ENCODE peak calls at places on chromosome 20, in eight cellular contexts. B is body of pancreas, D is cardiac muscle cell, C is lower leg skin, R is K562, A is WERI-Rb-1, O is thyroid gland, U is upper lobe of right lung. W is an unnamed sample.

GRCh38 chr20:19683168-19683567 is 74.9 kb upstream of the RIN2 start:
- DNase-seq in B (no peak), D (no peak), C (no peak), R (no peak), A (no peak), O (peak), U (no peak), W (no peak)

GRCh38 chr20:36591854-36592641 is 13.5 kb upstream of the RAB5IF start:
- DNase-seq in B (peak), D (peak), C (no peak), R (peak), A (peak), O (no peak), U (no peak), W (no peak)

GRCh38 chr20:37398750-37399621 is 53.0 kb downstream of the SRC start:
- DNase-seq in B (no peak), D (no peak), C (no peak), R (no peak), A (no peak), O (no peak), U (no peak), W (no peak)

GRCh38 chr20:32356935-32357868 is 929 bp upstream of the ASXL1 start:
- DNase-seq in B (peak), D (peak), C (peak), R (no peak), A (peak), O (peak), U (no peak), W (no peak)

GRCh38 chr20:37393863-37394542 is 48.1 kb downstream of the SRC start:
- DNase-seq in B (no peak), D (no peak), C (no peak), R (no peak), A (peak), O (no peak), U (no peak), W (no peak)

GRCh38 chr20:44056010-44056698 is 130.8 kb downstream of the JPH2 start:
- DNase-seq in B (no peak), D (peak), C (peak), R (no peak), A (peak), O (no peak), U (peak), W (no peak)

GRCh38 chr20:20452254-20452676 is 84.4 kb downstream of the INSM1 start:
- DNase-seq in B (peak), D (peak), C (peak), R (no peak), A (peak), O (no peak), U (peak), W (no peak)

GRCh38 chr20:36399147-36399968 is 93.2 kb downstream of the DLGAP4 start:
- DNase-seq in B (peak), D (peak), C (no peak), R (peak), A (peak), O (peak), U (no peak), W (no peak)

GRCh38 chr20:35490736-35491181 is 35.4 kb downstream of the CEP250 start:
- DNase-seq in B (peak), D (no peak), C (no peak), R (no peak), A (no peak), O (no peak), U (no peak), W (no peak)

GRCh38 chr20:1266167-1266973 is at the start of gene SNPH:
- DNase-seq in B (peak), D (peak), C (peak), R (peak), A (peak), O (peak), U (peak), W (no peak)

GRCh38 chr20:15616626-15617025 is 956.6 kb downstream of the KIF16B start:
- DNase-seq in B (no peak), D (no peak), C (no peak), R (no peak), A (no peak), O (no peak), U (no peak), W (no peak)

GRCh38 chr20:44533928-44534327 is 12.1 kb upstream of the SERINC3 start:
- DNase-seq in B (no peak), D (no peak), C (peak), R (no peak), A (no peak), O (no peak), U (no peak), W (no peak)

GRCh38 chr20:47847882-47848485 is 62.7 kb upstream of the SULF2 start:
- DNase-seq in B (no peak), D (no peak), C (no peak), R (no peak), A (no peak), O (no peak), U (no peak), W (no peak)

GRCh38 chr20:52991783-52992182 is 19.6 kb downstream of the TSHZ2 start:
- DNase-seq in B (no peak), D (no peak), C (no peak), R (no peak), A (no peak), O (no peak), U (no peak), W (no peak)

GRCh38 chr20:63029358-63030121 is 22.8 kb upstream of the BHLHE23 start:
- DNase-seq in B (no peak), D (no peak), C (no peak), R (no peak), A (no peak), O (no peak), U (no peak), W (no peak)
- H3K4me3 ChIP-seq in B (no peak), D (no peak), C (no peak), R (no peak), A (no peak), O (no peak), U (no peak), W (no peak)

GRCh38 chr20:58514321-58515239 is 619 bp downstream of the APCDD1L start:
- DNase-seq in B (no peak), D (peak), C (no peak), R (no peak), A (no peak), O (no peak), U (no peak), W (no peak)
- H3K4me3 ChIP-seq in B (no peak), D (peak), C (peak), R (no peak), A (no peak), O (no peak), U (no peak), W (peak)

GRCh38 chr20:33569290-33570094 is 79.6 kb downstream of the CBFA2T2 start:
- DNase-seq in B (no peak), D (no peak), C (no peak), R (no peak), A (peak), O (peak), U (no peak), W (no peak)
- H3K4me3 ChIP-seq in B (no peak), D (no peak), C (no peak), R (no peak), A (no peak), O (no peak), U (no peak), W (no peak)

GRCh38 chr20:38732981-38733380 is 8.7 kb downstream of the SLC32A1 start:
- DNase-seq in B (no peak), D (no peak), C (no peak), R (no peak), A (no peak), O (no peak), U (no peak), W (no peak)

GRCh38 chr20:38729767-38730166 is 5.5 kb downstream of the SLC32A1 start:
- DNase-seq in B (no peak), D (no peak), C (no peak), R (no peak), A (no peak), O (no peak), U (no peak), W (no peak)

GRCh38 chr20:38730167-38730988 is 6.1 kb downstream of the SLC32A1 start:
- DNase-seq in B (no peak), D (no peak), C (no peak), R (no peak), A (peak), O (no peak), U (no peak), W (no peak)

GRCh38 chr20:38730989-38731737 is 6.9 kb downstream of the SLC32A1 start:
- DNase-seq in B (peak), D (peak), C (no peak), R (peak), A (peak), O (peak), U (peak), W (no peak)

GRCh38 chr20:38731738-38732113 is 7.4 kb downstream of the SLC32A1 start:
- DNase-seq in B (no peak), D (no peak), C (no peak), R (no peak), A (no peak), O (no peak), U (no peak), W (no peak)
- H3K4me3 ChIP-seq in B (no peak), D (no peak), C (no peak), R (no peak), A (no peak), O (no peak), U (no peak), W (no peak)

GRCh38 chr20:21522479-21523397 is 8.9 kb upstream of the NKX2-2 start:
- DNase-seq in B (peak), D (no peak), C (no peak), R (no peak), A (no peak), O (no peak), U (no peak), W (no peak)
- H3K4me3 ChIP-seq in B (no peak), D (peak), C (no peak), R (no peak), A (no peak), O (no peak), U (no peak), W (no peak)

GRCh38 chr20:10239954-10240353 is 21.3 kb downstream of the SNAP25 start:
- DNase-seq in B (peak), D (peak), C (peak), R (no peak), A (no peak), O (peak), U (peak), W (no peak)

GRCh38 chr20:10240655-10241054 is 22.0 kb downstream of the SNAP25 start:
- DNase-seq in B (no peak), D (no peak), C (no peak), R (no peak), A (no peak), O (no peak), U (no peak), W (no peak)

GRCh38 chr20:10231290-10231689 is 12.7 kb downstream of the SNAP25 start:
- DNase-seq in B (no peak), D (no peak), C (no peak), R (no peak), A (no peak), O (no peak), U (no peak), W (no peak)

GRCh38 chr20:10242166-10242565 is 23.5 kb downstream of the SNAP25 start:
- DNase-seq in B (peak), D (peak), C (no peak), R (no peak), A (no peak), O (no peak), U (no peak), W (no peak)

GRCh38 chr20:10236540-10237533 is 18.2 kb downstream of the SNAP25 start:
- DNase-seq in B (no peak), D (no peak), C (no peak), R (no peak), A (peak), O (no peak), U (no peak), W (no peak)
- H3K4me3 ChIP-seq in B (no peak), D (no peak), C (no peak), R (no peak), A (no peak), O (no peak), U (no peak), W (no peak)

GRCh38 chr20:62786100-62786499 is 10.2 kb upstream of the MRGBP start:
- DNase-seq in B (no peak), D (no peak), C (no peak), R (no peak), A (no peak), O (no peak), U (no peak), W (no peak)
- H3K4me3 ChIP-seq in B (no peak), D (no peak), C (no peak), R (no peak), A (no peak), O (no peak), U (no peak), W (no peak)

DNA sequence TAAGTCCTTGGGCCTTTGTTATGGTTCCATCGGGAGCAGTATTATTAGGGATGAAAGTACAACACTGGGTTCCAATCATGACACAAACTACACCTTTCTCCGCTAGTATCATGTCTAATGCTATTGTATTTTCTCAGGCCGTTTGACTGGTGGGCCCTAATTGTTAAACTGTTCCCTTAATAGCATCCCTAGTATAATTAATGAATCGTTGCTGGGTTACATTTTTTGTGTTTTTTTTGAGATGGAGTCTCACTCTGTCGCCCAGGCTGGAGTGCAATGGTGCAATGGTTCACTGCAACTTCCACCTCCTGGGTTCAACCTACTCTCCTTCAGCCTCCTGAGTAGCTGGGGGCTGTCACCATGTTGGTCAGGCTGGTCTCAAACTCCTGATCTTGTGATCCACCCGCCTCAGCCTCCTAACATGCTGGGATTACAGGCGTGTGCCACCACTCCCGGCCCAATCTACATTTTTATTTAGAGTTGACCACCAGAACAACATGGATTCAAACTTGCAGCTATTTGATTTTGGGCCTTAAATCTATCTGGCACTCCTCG is 4.1 kb upstream of the ZNFX1 start:
- DNase-seq in B (no peak), D (no peak), C (no peak), R (no peak), A (no peak), O (no peak), U (no peak), W (no peak)
- H3K4me3 ChIP-seq in B (no peak), D (no peak), C (no peak), R (peak), A (no peak), O (no peak), U (peak), W (no peak)

W was measured in thoracic aorta.